ENCODE peak calls at places on chromosome 20, in nine cellular contexts. One of them, this sample, is unnamed.

GRCh38 chr20:50357783-50358161 is 152.4 kb upstream of the PTPN1 start:
- DNase-seq in endothelial cell of umbilical vein: no peak
- DNase-seq in breast epithelium: no peak
- DNase-seq in H1: no peak
- DNase-seq in upper lobe of left lung: no peak
- DNase-seq in GM12878: no peak
- DNase-seq in HCT116: no peak
- DNase-seq in suprapubic skin: no peak
- DNase-seq in stomach: no peak
- DNase-seq in this sample: no peak

GRCh38 chr20:30919514-30920188 is 337.8 kb upstream of the DEFB115 start:
- DNase-seq in upper lobe of left lung: peak; percentile 27
- DNase-seq in GM12878: no peak
- DNase-seq in endothelial cell of umbilical vein: no peak
- DNase-seq in stomach: no peak
- DNase-seq in breast epithelium: no peak
- DNase-seq in H1: no peak
- DNase-seq in HCT116: no peak
- DNase-seq in suprapubic skin: no peak
- DNase-seq in this sample: no peak

GRCh38 chr20:3910868-3911267 is 21.7 kb downstream of the PANK2 start:
- DNase-seq in HCT116: no peak
- DNase-seq in H1: no peak
- DNase-seq in suprapubic skin: no peak
- DNase-seq in stomach: no peak
- DNase-seq in upper lobe of left lung: no peak
- DNase-seq in breast epithelium: no peak
- DNase-seq in endothelial cell of umbilical vein: no peak
- DNase-seq in GM12878: no peak
- DNase-seq in this sample: no peak

GRCh38 chr20:25510202-25510601 is 75.1 kb downstream of the NINL start:
- DNase-seq in GM12878: no peak
- DNase-seq in breast epithelium: no peak
- DNase-seq in HCT116: no peak
- DNase-seq in suprapubic skin: peak; percentile 31
- DNase-seq in stomach: no peak
- DNase-seq in endothelial cell of umbilical vein: no peak
- DNase-seq in H1: no peak
- DNase-seq in upper lobe of left lung: peak; percentile 38
- DNase-seq in this sample: no peak

GRCh38 chr20:37528442-37529213 is 952 bp upstream of the BLCAP start:
- DNase-seq in H1: no peak
- DNase-seq in upper lobe of left lung: no peak
- DNase-seq in stomach: no peak
- DNase-seq in GM12878: no peak
- DNase-seq in HCT116: no peak
- DNase-seq in breast epithelium: no peak
- DNase-seq in suprapubic skin: no peak
- DNase-seq in endothelial cell of umbilical vein: no peak
- DNase-seq in this sample: no peak

GRCh38 chr20:38211200-38212097 is 46.4 kb upstream of the TGM2 start:
- DNase-seq in stomach: no peak
- DNase-seq in endothelial cell of umbilical vein: no peak
- DNase-seq in suprapubic skin: peak; percentile 44
- DNase-seq in breast epithelium: no peak
- DNase-seq in HCT116: no peak
- DNase-seq in upper lobe of left lung: no peak
- DNase-seq in GM12878: no peak
- DNase-seq in H1: no peak
- DNase-seq in this sample: no peak

GRCh38 chr20:45343445-45343866 is 4.8 kb downstream of the SDC4 start:
- DNase-seq in H1: no peak
- DNase-seq in GM12878: no peak
- DNase-seq in endothelial cell of umbilical vein: no peak
- DNase-seq in breast epithelium: peak; percentile 59
- DNase-seq in upper lobe of left lung: no peak
- DNase-seq in stomach: peak; percentile 78
- DNase-seq in suprapubic skin: no peak
- DNase-seq in HCT116: no peak
- DNase-seq in this sample: no peak

GRCh38 chr20:10800288-10800687 is 126.5 kb upstream of the JAG1 start:
- DNase-seq in breast epithelium: no peak
- DNase-seq in H1: no peak
- DNase-seq in GM12878: no peak
- DNase-seq in upper lobe of left lung: no peak
- DNase-seq in stomach: no peak
- DNase-seq in HCT116: no peak
- DNase-seq in endothelial cell of umbilical vein: no peak
- DNase-seq in suprapubic skin: no peak
- DNase-seq in this sample: peak; percentile 7

GRCh38 chr20:59738851-59739250 is 134.5 kb downstream of the PHACTR3 start:
- DNase-seq in stomach: no peak
- DNase-seq in HCT116: no peak
- DNase-seq in breast epithelium: no peak
- DNase-seq in suprapubic skin: no peak
- DNase-seq in endothelial cell of umbilical vein: no peak
- DNase-seq in H1: no peak
- DNase-seq in GM12878: no peak
- DNase-seq in upper lobe of left lung: no peak
- DNase-seq in this sample: no peak
- H3K9me3 ChIP-seq in stomach: no peaks in the 10 kb centered on the region
- H3K9me3 ChIP-seq in HCT116: no peaks in the 10 kb centered on the region
- H3K9me3 ChIP-seq in breast epithelium: no peaks in the 10 kb centered on the region
- H3K9me3 ChIP-seq in suprapubic skin: no peaks in the 10 kb centered on the region
- H3K9me3 ChIP-seq in endothelial cell of umbilical vein: no peaks in the 10 kb centered on the region
- H3K9me3 ChIP-seq in H1: peaks cover 98% of the 10 kb centered on the region
- H3K9me3 ChIP-seq in GM12878: no peaks in the 10 kb centered on the region
- H3K9me3 ChIP-seq in upper lobe of left lung: no peaks in the 10 kb centered on the region
- H3K9me3 ChIP-seq in this sample: no peaks in the 10 kb centered on the region

GRCh38 chr20:56786503-56786902 is 157.4 kb downstream of the TFAP2C start:
- DNase-seq in endothelial cell of umbilical vein: no peak
- DNase-seq in breast epithelium: no peak
- DNase-seq in upper lobe of left lung: no peak
- DNase-seq in GM12878: no peak
- DNase-seq in suprapubic skin: no peak
- DNase-seq in H1: no peak
- DNase-seq in stomach: no peak
- DNase-seq in HCT116: no peak
- DNase-seq in this sample: no peak
- TF ChIP-seq POLR2AphosphoS5 in endothelial cell of umbilical vein: no peak
- TF ChIP-seq POLR2AphosphoS5 in breast epithelium: no peak
- TF ChIP-seq POLR2AphosphoS5 in upper lobe of left lung: no peak
- TF ChIP-seq POLR2AphosphoS5 in GM12878: no peak
- TF ChIP-seq POLR2AphosphoS5 in suprapubic skin: no peak
- TF ChIP-seq POLR2AphosphoS5 in H1: no peak
- TF ChIP-seq POLR2AphosphoS5 in stomach: no peak
- TF ChIP-seq POLR2AphosphoS5 in HCT116: no peak
- TF ChIP-seq POLR2AphosphoS5 in this sample: no peak

DNA sequence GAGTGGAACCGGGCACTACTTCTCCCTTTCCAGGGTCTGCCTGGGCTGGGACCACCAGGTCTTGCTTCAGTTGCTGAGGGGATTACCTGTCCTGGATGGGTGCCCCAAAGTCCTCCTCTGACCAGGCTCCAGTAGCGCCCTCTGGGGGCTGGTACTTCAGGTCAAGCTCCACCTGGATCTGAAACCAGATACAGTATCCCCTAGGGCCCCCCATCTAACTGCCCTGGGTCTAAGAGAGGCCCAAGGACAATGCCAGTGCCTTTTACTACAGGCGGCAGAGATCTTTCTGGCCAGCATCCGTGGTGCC is 11.2 kb upstream of the SPAG4 start:
- DNase-seq in suprapubic skin: peak; percentile 41
- DNase-seq in stomach: peak; percentile 51
- DNase-seq in endothelial cell of umbilical vein: peak; percentile 23
- DNase-seq in GM12878: no peak
- DNase-seq in breast epithelium: no peak
- DNase-seq in H1: no peak
- DNase-seq in HCT116: no peak
- DNase-seq in upper lobe of left lung: no peak
- DNase-seq in this sample: no peak
- TF ChIP-seq CTCF in suprapubic skin: no peak
- TF ChIP-seq CTCF in stomach: peak; percentile 22
- TF ChIP-seq CTCF in endothelial cell of umbilical vein: peak; percentile 45
- TF ChIP-seq CTCF in GM12878: peak; percentile 24
- TF ChIP-seq CTCF in breast epithelium: no peak
- TF ChIP-seq CTCF in H1: peak; percentile 80
- TF ChIP-seq CTCF in HCT116: peak; percentile 62
- TF ChIP-seq CTCF in upper lobe of left lung: no peak
- TF ChIP-seq CTCF in this sample: no peak

DNA sequence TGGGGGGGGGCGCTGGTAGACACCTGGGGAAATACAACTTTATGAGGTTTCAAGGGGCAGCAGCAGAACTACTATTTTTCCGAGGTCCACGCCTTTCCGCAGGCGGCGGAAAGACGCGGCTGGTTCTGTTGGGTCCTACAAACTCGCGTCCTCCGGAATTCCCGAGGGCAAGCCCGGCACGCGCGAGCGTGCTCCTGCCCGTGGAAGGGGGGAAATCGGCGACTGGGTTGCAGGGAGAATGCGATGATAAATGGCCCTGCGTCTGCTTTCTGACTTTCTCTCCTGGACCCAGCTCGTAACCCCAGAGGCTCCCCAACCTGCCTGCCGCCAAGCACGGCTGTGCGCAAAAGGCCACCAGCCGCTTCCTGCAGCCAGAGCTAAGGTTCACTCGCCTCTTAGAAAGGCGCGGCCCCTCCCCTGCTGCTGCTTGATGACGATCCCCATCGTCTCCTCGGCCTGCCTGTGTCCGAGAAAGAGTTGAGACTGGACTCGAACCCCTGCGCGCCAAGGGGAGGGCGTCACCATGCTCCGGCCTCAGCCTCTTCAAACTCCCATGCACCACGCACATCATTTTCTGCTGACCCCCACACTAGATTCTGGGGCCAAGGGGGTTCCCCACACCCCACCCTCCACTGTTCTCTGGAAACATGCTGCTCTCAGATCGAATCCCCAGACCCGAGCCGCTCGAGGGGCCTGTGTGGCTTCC is 6.7 kb downstream of the FOXA2 start:
- DNase-seq in H1: no peak
- DNase-seq in HCT116: no peak
- DNase-seq in stomach: peak; percentile 73
- DNase-seq in GM12878: no peak
- DNase-seq in endothelial cell of umbilical vein: no peak
- DNase-seq in breast epithelium: no peak
- DNase-seq in upper lobe of left lung: peak; percentile 87
- DNase-seq in suprapubic skin: no peak
- DNase-seq in this sample: no peak
- H3K9me3 ChIP-seq in H1: no peaks in the 10 kb centered on the region
- H3K9me3 ChIP-seq in HCT116: no peaks in the 10 kb centered on the region
- H3K9me3 ChIP-seq in stomach: no peaks in the 10 kb centered on the region
- H3K9me3 ChIP-seq in GM12878: peaks cover 3% of the 10 kb centered on the region
- H3K9me3 ChIP-seq in endothelial cell of umbilical vein: no peaks in the 10 kb centered on the region
- H3K9me3 ChIP-seq in breast epithelium: no peaks in the 10 kb centered on the region
- H3K9me3 ChIP-seq in upper lobe of left lung: no peaks in the 10 kb centered on the region
- H3K9me3 ChIP-seq in suprapubic skin: no peaks in the 10 kb centered on the region
- H3K9me3 ChIP-seq in this sample: no peaks in the 10 kb centered on the region

DNA sequence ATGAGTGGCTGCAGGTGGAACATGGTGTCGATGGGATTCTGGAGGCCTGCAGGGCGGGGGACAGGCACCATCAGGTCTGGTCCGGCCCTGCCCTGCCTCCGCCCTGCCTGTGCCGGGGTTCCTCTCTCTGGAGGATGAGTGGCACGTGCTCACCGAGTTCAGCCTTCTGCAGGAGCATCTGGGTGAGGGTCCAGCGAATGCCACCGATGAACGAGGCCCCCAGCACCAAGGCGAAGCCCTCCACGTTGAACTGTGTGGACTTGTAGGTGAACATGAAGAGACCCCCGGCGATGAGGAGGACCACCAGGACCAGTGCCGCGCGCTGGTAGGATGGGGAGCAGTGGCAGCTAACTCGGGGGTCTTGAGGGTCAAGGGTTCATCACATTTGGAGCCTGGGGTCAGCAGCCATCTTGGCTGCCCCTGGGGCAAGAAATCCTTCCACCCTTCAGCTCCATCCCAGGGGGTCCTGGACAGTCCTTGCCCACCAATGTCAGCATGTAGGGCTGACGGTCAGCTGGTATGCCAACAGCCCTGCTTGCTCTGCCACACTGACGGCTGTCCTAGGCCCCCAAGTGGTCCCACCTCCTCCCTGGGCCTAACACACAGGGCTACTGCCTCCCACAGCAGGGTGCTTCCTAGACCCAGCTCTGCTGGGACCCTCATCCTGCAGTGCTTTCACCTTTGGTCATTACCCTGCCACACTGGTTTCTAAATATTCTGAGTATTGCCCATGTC is 46.8 kb upstream of the CDH22 start:
- DNase-seq in endothelial cell of umbilical vein: no peak
- DNase-seq in breast epithelium: no peak
- DNase-seq in H1: no peak
- DNase-seq in suprapubic skin: no peak
- DNase-seq in stomach: no peak
- DNase-seq in GM12878: no peak
- DNase-seq in HCT116: no peak
- DNase-seq in upper lobe of left lung: peak; percentile 50
- DNase-seq in this sample: no peak
- TF ChIP-seq POLR2AphosphoS5 in endothelial cell of umbilical vein: no peak
- TF ChIP-seq POLR2AphosphoS5 in breast epithelium: no peak
- TF ChIP-seq POLR2AphosphoS5 in H1: no peak
- TF ChIP-seq POLR2AphosphoS5 in suprapubic skin: no peak
- TF ChIP-seq POLR2AphosphoS5 in stomach: no peak
- TF ChIP-seq POLR2AphosphoS5 in GM12878: no peak
- TF ChIP-seq POLR2AphosphoS5 in HCT116: no peak
- TF ChIP-seq POLR2AphosphoS5 in upper lobe of left lung: no peak
- TF ChIP-seq POLR2AphosphoS5 in this sample: no peak

GRCh38 chr20:63280929-63281545 is 8.4 kb downstream of the ARFGAP1 start:
- DNase-seq in GM12878: no peak
- DNase-seq in HCT116: no peak
- DNase-seq in breast epithelium: no peak
- DNase-seq in endothelial cell of umbilical vein: no peak
- DNase-seq in upper lobe of left lung: peak; percentile 51
- DNase-seq in H1: no peak
- DNase-seq in suprapubic skin: no peak
- DNase-seq in stomach: no peak
- DNase-seq in this sample: no peak
- TF ChIP-seq CTCF in GM12878: no peak
- TF ChIP-seq CTCF in HCT116: peak; percentile 56
- TF ChIP-seq CTCF in breast epithelium: no peak
- TF ChIP-seq CTCF in endothelial cell of umbilical vein: peak; percentile 32
- TF ChIP-seq CTCF in upper lobe of left lung: no peak
- TF ChIP-seq CTCF in H1: peak; percentile 84
- TF ChIP-seq CTCF in suprapubic skin: no peak
- TF ChIP-seq CTCF in stomach: no peak
- TF ChIP-seq CTCF in this sample: peak; percentile 70

GRCh38 chr20:42313704-42314103 is 695.5 kb upstream of the CHD6 start:
- DNase-seq in endothelial cell of umbilical vein: no peak
- DNase-seq in stomach: no peak
- DNase-seq in suprapubic skin: no peak
- DNase-seq in H1: no peak
- DNase-seq in upper lobe of left lung: no peak
- DNase-seq in GM12878: peak; percentile 5
- DNase-seq in breast epithelium: no peak
- DNase-seq in HCT116: no peak
- DNase-seq in this sample: no peak
- H3K9me3 ChIP-seq in endothelial cell of umbilical vein: peaks cover 5% of the 10 kb centered on the region
- H3K9me3 ChIP-seq in stomach: no peaks in the 10 kb centered on the region
- H3K9me3 ChIP-seq in suprapubic skin: no peaks in the 10 kb centered on the region
- H3K9me3 ChIP-seq in H1: no peaks in the 10 kb centered on the region
- H3K9me3 ChIP-seq in upper lobe of left lung: no peaks in the 10 kb centered on the region
- H3K9me3 ChIP-seq in GM12878: no peaks in the 10 kb centered on the region
- H3K9me3 ChIP-seq in breast epithelium: no peaks in the 10 kb centered on the region
- H3K9me3 ChIP-seq in HCT116: peaks cover 11% of the 10 kb centered on the region
- H3K9me3 ChIP-seq in this sample: no peaks in the 10 kb centered on the region